ENCODE peak calls at places on chromosome 9, in nine cellular contexts. V is IMR-90, P is right lobe of liver, I is type B pancreatic cell, Q is GM12864, H is cardiac fibroblast, M is astrocyte, R is astrocyte of the spinal cord, S is neural crest cell. N is an unnamed sample.

GRCh38 chr9:124290743-124291554 is 33.2 kb downstream of the NEK6 start:
- DNase-seq in V (no peak), P (no peak), S (no peak), I (no peak), R (no peak), H (no peak), M (no peak), Q (no peak), N (no peak)

GRCh38 chr9:132415181-132415580 is 5.2 kb downstream of the CFAP77 start:
- DNase-seq in P (no peak), M (no peak), V (no peak), R (no peak), H (no peak), Q (no peak), S (no peak), I (no peak), N (no peak)

GRCh38 chr9:131734781-131735180 is 5.1 kb downstream of the RAPGEF1 start:
- DNase-seq in R (no peak), M (no peak), S (no peak), Q (no peak), I (no peak), V (no peak), P (no peak), H (no peak), N (no peak)

GRCh38 chr9:34559616-34560546 is 29.6 kb downstream of the CNTFR start:
- DNase-seq in M (peak; percentile 40), Q (no peak), P (no peak), H (peak; percentile 72), S (no peak), R (no peak), I (no peak), V (peak; percentile 59), N (peak; percentile 59)

GRCh38 chr9:99134893-99135341 is 30.0 kb downstream of the TGFBR1 start:
- DNase-seq in V (peak; percentile 78), M (peak; percentile 84), Q (peak; percentile 16), I (no peak), S (no peak), H (peak; percentile 38), R (peak; percentile 57), P (no peak), N (peak; percentile 87)

GRCh38 chr9:115551396-115551795 is 433.4 kb upstream of the TNC start:
- DNase-seq in V (peak; percentile 17), Q (no peak), H (no peak), I (no peak), R (peak; percentile 26), S (no peak), P (no peak), M (peak; percentile 14), N (peak; percentile 76)

GRCh38 chr9:109972026-109973005 is 192.3 kb downstream of the PALM2AKAP2 start:
- DNase-seq in R (no peak), H (no peak), V (no peak), M (no peak), Q (no peak), I (no peak), P (no peak), S (no peak), N (no peak)

GRCh38 chr9:93059097-93059959 is 827 bp downstream of the SUSD3 start:
- DNase-seq in V (no peak), H (no peak), S (no peak), Q (no peak), I (no peak), R (no peak), P (peak; percentile 52), M (no peak), N (no peak)

GRCh38 chr9:135343733-135344522 is 135.7 kb upstream of the PPP1R26 start:
- DNase-seq in Q (no peak), H (peak; percentile 32), R (no peak), P (peak; percentile 76), V (peak; percentile 5), I (peak; percentile 85), S (peak; percentile 86), M (no peak), N (peak; percentile 13)

GRCh38 chr9:109886617-109887016 is 106.6 kb downstream of the PALM2AKAP2 start:
- DNase-seq in R (no peak), Q (no peak), I (no peak), S (no peak), V (no peak), M (no peak), H (peak; percentile 55), P (no peak), N (no peak)

GRCh38 chr9:37408933-37409710 is 13.4 kb upstream of the GRHPR start:
- DNase-seq in M (no peak), Q (peak; percentile 100), R (no peak), S (no peak), H (no peak), P (no peak), V (no peak), I (no peak), N (no peak)

GRCh38 chr9:98016137-98016680 is 33.1 kb downstream of the ANP32B start:
- DNase-seq in H (no peak), P (no peak), I (peak; percentile 22), S (no peak), M (no peak), R (no peak), Q (no peak), V (no peak), N (no peak)

GRCh38 chr9:36993933-36994764 is 39.9 kb downstream of the PAX5 start:
- DNase-seq in M (no peak), Q (peak; percentile 68), V (no peak), P (no peak), S (no peak), H (no peak), I (no peak), R (no peak), N (no peak)

GRCh38 chr9:73548201-73548600 is 396.5 kb downstream of the ANXA1 start:
- DNase-seq in Q (no peak), P (no peak), I (no peak), M (no peak), H (no peak), V (no peak), S (no peak), R (peak; percentile 12), N (no peak)

DNA sequence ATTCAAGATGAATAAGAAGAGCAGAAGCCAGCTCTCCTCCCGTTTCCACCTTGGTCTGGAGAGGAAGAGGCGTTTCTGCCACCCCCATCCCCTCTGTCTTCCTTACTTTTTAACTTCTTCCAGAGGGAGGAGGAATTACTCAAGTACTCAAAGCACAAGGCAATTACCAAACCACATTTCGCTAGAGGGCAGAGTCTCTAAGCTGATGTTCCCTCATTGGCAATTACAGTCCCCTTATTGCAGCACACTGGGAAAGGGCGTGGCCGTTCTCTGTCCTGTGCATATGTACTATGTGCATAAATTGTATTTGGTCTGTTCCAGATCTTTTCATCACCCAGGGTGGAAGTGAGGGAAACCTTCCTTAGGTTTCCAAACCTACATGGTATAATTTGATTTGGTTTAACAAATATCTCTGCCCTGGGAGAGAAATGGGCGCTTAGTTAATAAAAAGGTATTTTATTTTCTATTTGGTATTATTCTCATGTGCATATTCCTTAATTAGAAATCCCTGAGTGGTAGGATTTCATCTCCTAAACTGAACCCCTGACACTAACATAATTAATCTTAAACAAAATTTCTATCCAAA is 29.8 kb upstream of the ALDOB start:
- DNase-seq in P (peak; percentile 61), I (no peak), S (no peak), R (peak; percentile 62), Q (no peak), V (peak; percentile 70), M (peak; percentile 29), H (peak; percentile 84), N (peak; percentile 86)
- TF ChIP-seq CTCF in P (peak; percentile 47), I (peak; percentile 22), S (no peak), R (peak; percentile 54), Q (peak; percentile 23), V (peak; percentile 53), M (peak; percentile 9), H (peak; percentile 22), N (peak; percentile 74)

GRCh38 chr9:106075568-106075967 is 381.2 kb downstream of the TMEM38B start:
- DNase-seq in Q (no peak), S (no peak), R (no peak), H (no peak), I (no peak), P (no peak), M (no peak), V (no peak), N (no peak)

GRCh38 chr9:106074006-106074405 is 379.7 kb downstream of the TMEM38B start:
- DNase-seq in Q (no peak), R (no peak), M (no peak), P (no peak), S (no peak), I (no peak), V (no peak), H (no peak), N (no peak)

GRCh38 chr9:106072421-106072820 is 378.1 kb downstream of the TMEM38B start:
- DNase-seq in Q (no peak), I (no peak), S (no peak), H (no peak), V (no peak), M (peak; percentile 13), P (no peak), R (peak; percentile 17), N (no peak)

GRCh38 chr9:106075991-106076390 is 381.6 kb downstream of the TMEM38B start:
- DNase-seq in I (no peak), S (no peak), P (no peak), M (peak; percentile 90), V (peak; percentile 4), Q (no peak), H (peak; percentile 16), R (peak; percentile 97), N (peak; percentile 91)

DNA sequence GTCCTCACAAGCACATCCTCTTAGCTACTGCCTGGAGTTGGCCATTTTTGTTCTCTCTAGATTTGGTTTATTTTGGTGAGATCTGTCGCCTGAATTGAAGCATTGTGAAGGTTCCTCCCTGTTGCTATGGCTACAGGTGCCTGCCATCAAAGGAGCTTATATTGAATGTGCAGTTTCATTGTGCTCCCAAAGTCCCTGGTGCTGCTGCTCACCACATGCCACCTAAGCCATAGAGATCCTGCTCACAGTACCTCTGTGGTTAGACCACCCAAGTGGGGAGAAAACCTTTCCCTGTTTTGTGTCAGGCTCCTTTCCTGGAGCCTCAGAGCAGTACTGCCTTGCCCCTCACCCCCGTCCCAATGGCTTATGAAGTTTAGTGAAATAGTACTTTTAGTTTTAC is 383.4 kb downstream of the TMEM38B start:
- DNase-seq in R (no peak), I (no peak), M (no peak), H (no peak), S (no peak), P (no peak), V (no peak), Q (no peak), N (no peak)
- TF ChIP-seq CTCF in R (no peak), I (no peak), M (no peak), H (no peak), S (no peak), P (no peak), V (no peak), Q (no peak), N (no peak)

GRCh38 chr9:95875305-95876137 is at the start of gene ERCC6L2:
- DNase-seq in M (peak; percentile 95), I (peak; percentile 97), P (peak; percentile 94), R (peak; percentile 99), H (peak; percentile 99), Q (peak; percentile 89), S (peak; percentile 94), V (peak; percentile 99), N (peak; percentile 97)
- TF ChIP-seq CTCF in M (no peak), I (peak; percentile 34), P (no peak), R (no peak), H (no peak), Q (no peak), S (peak; percentile 20), V (no peak), N (no peak)

DNA sequence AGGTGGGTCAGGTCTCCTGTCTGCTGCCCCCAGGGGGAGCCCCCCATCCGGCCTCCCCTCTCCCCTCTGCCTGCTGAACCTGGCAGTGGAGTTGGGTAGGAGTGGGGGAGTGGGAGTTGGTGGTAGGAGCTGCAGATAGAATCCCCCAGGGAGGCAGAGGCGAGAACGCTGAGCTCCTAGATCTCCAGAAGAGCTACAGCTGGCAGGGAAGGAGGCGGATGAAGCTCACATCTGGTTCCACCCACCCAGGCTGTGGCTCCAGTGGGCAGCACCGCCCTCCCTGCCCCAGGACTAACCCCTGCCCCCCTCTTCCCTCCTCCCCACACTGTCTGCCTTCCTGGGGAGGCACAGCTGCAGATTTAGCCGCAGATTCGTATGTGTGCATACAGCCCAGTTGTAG is 34.3 kb downstream of the C9orf50 start:
- DNase-seq in S (no peak), I (no peak), R (no peak), M (no peak), H (no peak), V (no peak), Q (no peak), P (no peak), N (peak; percentile 50)
- TF ChIP-seq CTCF in S (no peak), I (no peak), R (no peak), M (no peak), H (no peak), V (no peak), Q (no peak), P (no peak), N (no peak)